ENCODE peak calls at places on chromosomes 2 and 18, in four cellular contexts. One of them, this sample, is unnamed.

GRCh38 chr2:239202343-239202742 is 198.5 kb downstream of the HDAC4 start:
- DNase-seq in stomach: no peak
- DNase-seq in neuronal stem cell: no peak
- DNase-seq in gastrocnemius medialis: peak; percentile 64
- DNase-seq in this sample: no peak

GRCh38 chr2:168999668-169000213 is 31.4 kb downstream of the ABCB11 start:
- DNase-seq in stomach: no peak
- DNase-seq in neuronal stem cell: no peak
- DNase-seq in gastrocnemius medialis: no peak
- DNase-seq in this sample: no peak

GRCh38 chr2:223457301-223457700 is 144.9 kb downstream of the SCG2 start:
- DNase-seq in stomach: no peak
- DNase-seq in neuronal stem cell: no peak
- DNase-seq in gastrocnemius medialis: no peak
- DNase-seq in this sample: no peak

GRCh38 chr2:133424876-133425275 is 143.4 kb downstream of the NCKAP5 start:
- DNase-seq in gastrocnemius medialis: no peak
- DNase-seq in stomach: no peak
- DNase-seq in neuronal stem cell: no peak
- DNase-seq in this sample: no peak

GRCh38 chr2:240604939-240605716 is 18.6 kb downstream of the CAPN10 start:
- DNase-seq in gastrocnemius medialis: no peak
- DNase-seq in neuronal stem cell: no peak
- DNase-seq in stomach: peak; percentile 71
- DNase-seq in this sample: peak; percentile 74

GRCh38 chr18:29840101-29840500 is 1202.4 kb downstream of the DSC3 start:
- DNase-seq in gastrocnemius medialis: no peak
- DNase-seq in stomach: no peak
- DNase-seq in neuronal stem cell: no peak
- DNase-seq in this sample: no peak

GRCh38 chr18:686339-687111 is 25.9 kb downstream of the ENOSF1 start:
- DNase-seq in gastrocnemius medialis: no peak
- DNase-seq in stomach: no peak
- DNase-seq in neuronal stem cell: peak; percentile 68
- DNase-seq in this sample: no peak

GRCh38 chr2:59888015-59888414 is 665.4 kb downstream of the BCL11A start:
- DNase-seq in neuronal stem cell: no peak
- DNase-seq in gastrocnemius medialis: no peak
- DNase-seq in stomach: no peak
- DNase-seq in this sample: no peak

GRCh38 chr2:20351555-20352229 is 1.0 kb upstream of the PUM2 start:
- DNase-seq in stomach: peak; percentile 60
- DNase-seq in gastrocnemius medialis: no peak
- DNase-seq in neuronal stem cell: no peak
- DNase-seq in this sample: no peak

GRCh38 chr2:134900151-134900550 is 18.5 kb upstream of the CCNT2 start:
- DNase-seq in neuronal stem cell: no peak
- DNase-seq in gastrocnemius medialis: no peak
- DNase-seq in stomach: no peak
- DNase-seq in this sample: no peak

GRCh38 chr2:102103284-102103683 is 39.3 kb upstream of the IL1R1 start:
- DNase-seq in neuronal stem cell: no peak
- DNase-seq in stomach: no peak
- DNase-seq in gastrocnemius medialis: no peak
- DNase-seq in this sample: no peak

GRCh38 chr2:156704612-156705011 is 268.4 kb downstream of the GPD2 start:
- DNase-seq in gastrocnemius medialis: no peak
- DNase-seq in neuronal stem cell: no peak
- DNase-seq in stomach: no peak
- DNase-seq in this sample: no peak

GRCh38 chr18:51867767-51868166 is 472.2 kb upstream of the DCC start:
- DNase-seq in neuronal stem cell: peak; percentile 11
- DNase-seq in gastrocnemius medialis: no peak
- DNase-seq in stomach: no peak
- DNase-seq in this sample: no peak

GRCh38 chr2:9139491-9140443 is 66.8 kb upstream of the ASAP2 start:
- DNase-seq in stomach: peak; percentile 84
- DNase-seq in neuronal stem cell: peak; percentile 63
- DNase-seq in gastrocnemius medialis: no peak
- DNase-seq in this sample: peak; percentile 95

GRCh38 chr2:70142590-70143313 is 48.1 kb downstream of the C2orf42 start:
- DNase-seq in stomach: peak; percentile 100
- DNase-seq in gastrocnemius medialis: peak; percentile 98
- DNase-seq in neuronal stem cell: peak; percentile 100
- DNase-seq in this sample: peak; percentile 99

GRCh38 chr18:13179566-13180113 is 38.9 kb upstream of the LDLRAD4 start:
- DNase-seq in stomach: no peak
- DNase-seq in neuronal stem cell: no peak
- DNase-seq in gastrocnemius medialis: no peak
- DNase-seq in this sample: no peak

GRCh38 chr2:240192661-240193060 is 52.2 kb upstream of the OTOS start:
- DNase-seq in gastrocnemius medialis: no peak
- DNase-seq in neuronal stem cell: no peak
- DNase-seq in stomach: no peak
- DNase-seq in this sample: no peak

GRCh38 chr2:95025406-95026319 is at the start of gene MAL:
- DNase-seq in stomach: peak; percentile 40
- DNase-seq in neuronal stem cell: peak; percentile 27
- DNase-seq in gastrocnemius medialis: no peak
- DNase-seq in this sample: no peak

GRCh38 chr18:48789259-48789812 is 161.4 kb downstream of the SMAD7 start:
- DNase-seq in gastrocnemius medialis: no peak
- DNase-seq in neuronal stem cell: no peak
- DNase-seq in stomach: no peak
- DNase-seq in this sample: no peak

GRCh38 chr2:105142239-105142638 is 99.3 kb upstream of the GPR45 start:
- DNase-seq in stomach: no peak
- DNase-seq in gastrocnemius medialis: no peak
- DNase-seq in neuronal stem cell: no peak
- DNase-seq in this sample: no peak

GRCh38 chr2:105143094-105143466 is 98.5 kb upstream of the GPR45 start:
- DNase-seq in neuronal stem cell: no peak
- DNase-seq in gastrocnemius medialis: no peak
- DNase-seq in stomach: no peak
- DNase-seq in this sample: no peak

GRCh38 chr2:105144941-105145300 is 96.6 kb upstream of the GPR45 start:
- DNase-seq in stomach: no peak
- DNase-seq in neuronal stem cell: no peak
- DNase-seq in gastrocnemius medialis: no peak
- DNase-seq in this sample: no peak

GRCh38 chr2:105143467-105144127 is 97.9 kb upstream of the GPR45 start:
- DNase-seq in gastrocnemius medialis: no peak
- DNase-seq in stomach: no peak
- DNase-seq in neuronal stem cell: peak; percentile 53
- DNase-seq in this sample: peak; percentile 42

DNA sequence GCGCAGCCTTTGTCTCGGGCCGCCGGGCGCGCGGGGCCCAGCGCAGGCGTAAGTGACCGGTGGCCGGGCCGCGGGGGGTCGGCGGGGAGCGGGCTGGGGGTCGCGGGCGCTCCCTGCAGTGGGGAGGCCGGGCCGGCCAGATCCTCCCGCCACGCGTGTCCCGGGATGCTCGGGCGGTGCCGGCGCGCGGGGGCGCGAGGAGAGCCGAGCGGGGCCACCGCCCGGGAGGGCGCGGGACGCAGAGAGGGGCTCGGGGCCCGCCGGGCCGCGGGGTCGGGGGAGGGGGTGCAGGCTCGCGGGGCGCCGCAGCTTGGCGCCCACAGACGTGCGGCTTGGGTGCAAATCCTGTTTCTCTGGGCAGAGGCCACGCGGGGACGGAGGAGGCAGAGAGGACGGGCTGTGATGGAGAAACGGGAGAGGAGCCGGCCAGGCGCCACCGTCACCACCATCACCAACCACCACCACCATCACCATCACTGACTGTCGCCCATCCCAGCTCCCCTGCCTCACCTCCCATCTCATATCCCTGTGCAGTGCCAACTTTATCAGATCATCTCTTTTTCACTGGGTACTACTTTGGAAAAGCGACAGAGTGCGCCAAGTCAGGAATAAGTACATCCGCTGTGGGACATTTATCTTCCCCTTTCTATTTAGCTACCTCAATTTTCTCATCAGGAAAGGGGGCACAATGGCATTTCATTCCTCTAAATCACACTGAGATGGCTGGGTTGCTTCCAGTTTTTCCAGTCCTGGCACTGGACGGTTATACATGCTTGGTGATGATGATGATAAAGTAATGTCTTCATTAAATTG is 97.2 kb upstream of the GPR45 start:
- DNase-seq in neuronal stem cell: no peak
- DNase-seq in stomach: no peak
- DNase-seq in gastrocnemius medialis: no peak
- DNase-seq in this sample: no peak
- H3K4me3 ChIP-seq in neuronal stem cell: peak overlapping the region; percentile 95
- H3K4me3 ChIP-seq in stomach: peak overlapping the region; percentile 41
- H3K4me3 ChIP-seq in gastrocnemius medialis: no peak overlapping the region
- H3K4me3 ChIP-seq in this sample: no peak overlapping the region

GRCh38 chr18:74499633-74500032 is 3.5 kb downstream of the CNDP2 start:
- DNase-seq in stomach: peak; percentile 71
- DNase-seq in gastrocnemius medialis: no peak
- DNase-seq in neuronal stem cell: no peak
- DNase-seq in this sample: peak; percentile 49
- H3K4me3 ChIP-seq in stomach: peak overlapping the region; percentile 16
- H3K4me3 ChIP-seq in gastrocnemius medialis: no peak overlapping the region
- H3K4me3 ChIP-seq in neuronal stem cell: no peak overlapping the region
- H3K4me3 ChIP-seq in this sample: no peak overlapping the region

GRCh38 chr18:62437520-62438329 is 85.1 kb upstream of the ZCCHC2 start:
- DNase-seq in stomach: no peak
- DNase-seq in gastrocnemius medialis: peak; percentile 71
- DNase-seq in neuronal stem cell: no peak
- DNase-seq in this sample: peak; percentile 54
- H3K4me3 ChIP-seq in stomach: no peak overlapping the region
- H3K4me3 ChIP-seq in gastrocnemius medialis: peak overlapping the region; percentile 37
- H3K4me3 ChIP-seq in neuronal stem cell: no peak overlapping the region
- H3K4me3 ChIP-seq in this sample: no peak overlapping the region

DNA sequence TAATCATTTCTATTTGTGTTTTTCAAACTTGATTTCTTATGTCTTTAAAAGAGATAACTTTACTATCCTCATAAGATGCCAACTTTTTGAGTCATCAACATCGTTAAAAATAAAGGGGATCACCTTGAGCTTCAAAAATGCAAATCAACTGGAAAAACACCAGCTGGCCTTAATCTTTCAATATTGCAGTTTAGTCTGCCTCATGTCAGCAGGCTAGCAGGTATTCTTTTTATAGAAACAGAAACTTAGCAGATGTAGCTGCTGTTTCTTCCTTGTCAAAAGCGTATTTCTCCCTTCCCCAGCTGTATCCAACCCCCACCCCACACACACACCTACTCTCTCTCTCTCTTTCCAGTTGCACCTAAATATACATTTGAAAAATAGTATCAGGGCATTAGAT is 154.1 kb upstream of the ZNF804A start:
- DNase-seq in neuronal stem cell: no peak
- DNase-seq in stomach: no peak
- DNase-seq in gastrocnemius medialis: no peak
- DNase-seq in this sample: no peak
- H3K4me3 ChIP-seq in neuronal stem cell: no peak overlapping the region
- H3K4me3 ChIP-seq in stomach: no peak overlapping the region
- H3K4me3 ChIP-seq in gastrocnemius medialis: no peak overlapping the region
- H3K4me3 ChIP-seq in this sample: no peak overlapping the region

GRCh38 chr2:46306988-46307655 is 9.9 kb downstream of the EPAS1 start:
- DNase-seq in gastrocnemius medialis: no peak
- DNase-seq in neuronal stem cell: no peak
- DNase-seq in stomach: no peak
- DNase-seq in this sample: no peak
- H3K4me3 ChIP-seq in gastrocnemius medialis: peak overlapping the region; percentile 15
- H3K4me3 ChIP-seq in neuronal stem cell: no peak overlapping the region
- H3K4me3 ChIP-seq in stomach: no peak overlapping the region
- H3K4me3 ChIP-seq in this sample: no peak overlapping the region

GRCh38 chr2:144938308-144938709 is 418.4 kb upstream of the ZEB2 start:
- DNase-seq in neuronal stem cell: no peak
- DNase-seq in gastrocnemius medialis: no peak
- DNase-seq in stomach: no peak
- DNase-seq in this sample: no peak
- H3K4me3 ChIP-seq in neuronal stem cell: no peak overlapping the region
- H3K4me3 ChIP-seq in gastrocnemius medialis: no peak overlapping the region
- H3K4me3 ChIP-seq in stomach: no peak overlapping the region
- H3K4me3 ChIP-seq in this sample: no peak overlapping the region

GRCh38 chr2:197675246-197675645 is at the start of gene RFTN2:
- DNase-seq in stomach: no peak
- DNase-seq in gastrocnemius medialis: no peak
- DNase-seq in neuronal stem cell: no peak
- DNase-seq in this sample: no peak

GRCh38 chr2:197674060-197674459 is 1.3 kb downstream of the RFTN2 start:
- DNase-seq in stomach: no peak
- DNase-seq in neuronal stem cell: no peak
- DNase-seq in gastrocnemius medialis: no peak
- DNase-seq in this sample: no peak

GRCh38 chr2:197674546-197674945 is 841 bp downstream of the RFTN2 start:
- DNase-seq in gastrocnemius medialis: no peak
- DNase-seq in neuronal stem cell: no peak
- DNase-seq in stomach: no peak
- DNase-seq in this sample: no peak

GRCh38 chr2:197677056-197677455 is 1.7 kb upstream of the RFTN2 start:
- DNase-seq in gastrocnemius medialis: no peak
- DNase-seq in neuronal stem cell: no peak
- DNase-seq in stomach: no peak
- DNase-seq in this sample: no peak

DNA sequence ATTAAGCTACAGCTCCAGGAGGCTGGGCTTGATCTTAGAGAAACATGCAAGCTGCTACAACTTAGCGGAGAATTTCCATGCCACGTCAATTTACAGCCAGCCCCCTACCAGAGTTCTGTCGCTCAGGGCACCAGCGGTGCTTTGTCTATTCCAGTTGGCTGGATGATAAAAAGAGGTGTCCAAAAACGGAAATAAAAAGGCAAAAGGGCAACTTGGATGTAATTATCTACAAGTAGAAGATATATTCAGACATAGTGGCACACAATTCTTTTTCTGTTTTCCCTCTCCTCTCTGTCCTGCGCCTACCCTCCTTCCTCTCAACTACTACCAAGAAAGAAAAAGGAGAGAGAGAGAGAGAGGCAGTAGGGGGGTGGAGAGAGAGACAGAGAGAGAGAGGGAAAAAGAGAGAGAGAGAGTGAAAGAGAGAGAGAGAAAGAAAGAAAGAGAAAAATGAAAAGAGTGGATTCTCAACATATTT is 363 bp upstream of the RFTN2 start:
- DNase-seq in neuronal stem cell: peak; percentile 40
- DNase-seq in gastrocnemius medialis: no peak
- DNase-seq in stomach: no peak
- DNase-seq in this sample: no peak
- H3K4me3 ChIP-seq in neuronal stem cell: no peak overlapping the region
- H3K4me3 ChIP-seq in gastrocnemius medialis: peak overlapping the region; percentile 44
- H3K4me3 ChIP-seq in stomach: peak overlapping the region; percentile 25
- H3K4me3 ChIP-seq in this sample: no peak overlapping the region